ENCODE peak calls at places on chromosome 9, in nine cellular contexts. One of them, this sample, is unnamed.

GRCh38 chr9:104025109-104025508 is 69.0 kb upstream of the SMC2 start:
- DNase-seq in nephron progenitor cell: no peak
- DNase-seq in heart left ventricle: no peak
- DNase-seq in A549: no peak
- DNase-seq in AG10803: no peak
- DNase-seq in endothelial cell of umbilical vein: no peak
- DNase-seq in Calu3: no peak
- DNase-seq in epithelial cell of esophagus: peak; percentile 74
- DNase-seq in AG09309: no peak
- DNase-seq in this sample: no peak

GRCh38 chr9:34185778-34186551 is 7.1 kb downstream of the UBAP1 start:
- DNase-seq in nephron progenitor cell: no peak
- DNase-seq in heart left ventricle: peak; percentile 52
- DNase-seq in A549: peak; percentile 76
- DNase-seq in AG10803: peak; percentile 97
- DNase-seq in endothelial cell of umbilical vein: peak; percentile 92
- DNase-seq in Calu3: peak; percentile 36
- DNase-seq in epithelial cell of esophagus: peak; percentile 99
- DNase-seq in AG09309: peak; percentile 92
- DNase-seq in this sample: no peak

GRCh38 chr9:110058304-110058953 is 149.5 kb downstream of the C9orf152 start:
- DNase-seq in nephron progenitor cell: peak; percentile 33
- DNase-seq in heart left ventricle: no peak
- DNase-seq in A549: peak; percentile 62
- DNase-seq in AG10803: peak; percentile 35
- DNase-seq in endothelial cell of umbilical vein: peak; percentile 82
- DNase-seq in Calu3: peak; percentile 63
- DNase-seq in epithelial cell of esophagus: peak; percentile 76
- DNase-seq in AG09309: no peak
- DNase-seq in this sample: peak; percentile 24

GRCh38 chr9:86322973-86323644 is 31.1 kb downstream of the TUT7 start:
- DNase-seq in nephron progenitor cell: no peak
- DNase-seq in heart left ventricle: no peak
- DNase-seq in A549: no peak
- DNase-seq in AG10803: peak; percentile 90
- DNase-seq in endothelial cell of umbilical vein: peak; percentile 75
- DNase-seq in Calu3: no peak
- DNase-seq in epithelial cell of esophagus: peak; percentile 14
- DNase-seq in AG09309: peak; percentile 57
- DNase-seq in this sample: no peak

GRCh38 chr9:20125721-20126120 is 336.9 kb upstream of the SLC24A2 start:
- DNase-seq in nephron progenitor cell: no peak
- DNase-seq in heart left ventricle: no peak
- DNase-seq in A549: no peak
- DNase-seq in AG10803: no peak
- DNase-seq in endothelial cell of umbilical vein: no peak
- DNase-seq in Calu3: no peak
- DNase-seq in epithelial cell of esophagus: no peak
- DNase-seq in AG09309: no peak
- DNase-seq in this sample: no peak

GRCh38 chr9:97570899-97571298 is 62.3 kb downstream of the TSTD2 start:
- DNase-seq in nephron progenitor cell: no peak
- DNase-seq in heart left ventricle: peak; percentile 93
- DNase-seq in A549: no peak
- DNase-seq in AG10803: peak; percentile 3
- DNase-seq in endothelial cell of umbilical vein: no peak
- DNase-seq in Calu3: no peak
- DNase-seq in epithelial cell of esophagus: no peak
- DNase-seq in AG09309: no peak
- DNase-seq in this sample: no peak

GRCh38 chr9:128788445-128788844 is 1.4 kb downstream of the TBC1D13 start:
- DNase-seq in nephron progenitor cell: no peak
- DNase-seq in heart left ventricle: no peak
- DNase-seq in A549: no peak
- DNase-seq in AG10803: no peak
- DNase-seq in endothelial cell of umbilical vein: no peak
- DNase-seq in Calu3: no peak
- DNase-seq in epithelial cell of esophagus: no peak
- DNase-seq in AG09309: no peak
- DNase-seq in this sample: no peak

GRCh38 chr9:104774831-104775573 is 11.1 kb downstream of the NIPSNAP3B start:
- DNase-seq in nephron progenitor cell: no peak
- DNase-seq in heart left ventricle: no peak
- DNase-seq in A549: no peak
- DNase-seq in AG10803: no peak
- DNase-seq in endothelial cell of umbilical vein: no peak
- DNase-seq in Calu3: no peak
- DNase-seq in epithelial cell of esophagus: no peak
- DNase-seq in AG09309: no peak
- DNase-seq in this sample: no peak

GRCh38 chr9:27151693-27152397 is 42.8 kb downstream of the TEK start:
- DNase-seq in nephron progenitor cell: no peak
- DNase-seq in heart left ventricle: no peak
- DNase-seq in A549: no peak
- DNase-seq in AG10803: peak; percentile 86
- DNase-seq in endothelial cell of umbilical vein: peak; percentile 75
- DNase-seq in Calu3: no peak
- DNase-seq in epithelial cell of esophagus: peak; percentile 82
- DNase-seq in AG09309: peak; percentile 8
- DNase-seq in this sample: no peak

GRCh38 chr9:121770415-121771273 is 119.2 kb downstream of the DAB2IP start:
- DNase-seq in nephron progenitor cell: no peak
- DNase-seq in heart left ventricle: peak; percentile 18
- DNase-seq in A549: no peak
- DNase-seq in AG10803: peak; percentile 76
- DNase-seq in endothelial cell of umbilical vein: peak; percentile 80
- DNase-seq in Calu3: no peak
- DNase-seq in epithelial cell of esophagus: peak; percentile 27
- DNase-seq in AG09309: peak; percentile 16
- DNase-seq in this sample: no peak

GRCh38 chr9:116002624-116003023 is 151.0 kb upstream of the PAPPA start:
- DNase-seq in nephron progenitor cell: no peak
- DNase-seq in heart left ventricle: no peak
- DNase-seq in A549: no peak
- DNase-seq in AG10803: peak; percentile 62
- DNase-seq in endothelial cell of umbilical vein: no peak
- DNase-seq in Calu3: no peak
- DNase-seq in epithelial cell of esophagus: peak; percentile 88
- DNase-seq in AG09309: no peak
- DNase-seq in this sample: no peak

GRCh38 chr9:111900081-111900805 is 3.6 kb downstream of the UGCG start:
- DNase-seq in nephron progenitor cell: no peak
- DNase-seq in heart left ventricle: no peak
- DNase-seq in A549: no peak
- DNase-seq in AG10803: peak; percentile 39
- DNase-seq in endothelial cell of umbilical vein: no peak
- DNase-seq in Calu3: no peak
- DNase-seq in epithelial cell of esophagus: no peak
- DNase-seq in AG09309: no peak
- DNase-seq in this sample: no peak

GRCh38 chr9:9412241-9412640 is 1200.6 kb downstream of the PTPRD start:
- DNase-seq in nephron progenitor cell: no peak
- DNase-seq in heart left ventricle: no peak
- DNase-seq in A549: no peak
- DNase-seq in AG10803: no peak
- DNase-seq in endothelial cell of umbilical vein: no peak
- DNase-seq in Calu3: no peak
- DNase-seq in epithelial cell of esophagus: no peak
- DNase-seq in AG09309: no peak
- DNase-seq in this sample: no peak

GRCh38 chr9:92140074-92140753 is 25.0 kb upstream of the SPTLC1 start:
- DNase-seq in nephron progenitor cell: peak; percentile 92
- DNase-seq in heart left ventricle: peak; percentile 73
- DNase-seq in A549: peak; percentile 73
- DNase-seq in AG10803: peak; percentile 64
- DNase-seq in endothelial cell of umbilical vein: peak; percentile 72
- DNase-seq in Calu3: peak; percentile 78
- DNase-seq in epithelial cell of esophagus: peak; percentile 65
- DNase-seq in AG09309: no peak
- DNase-seq in this sample: peak; percentile 90

GRCh38 chr9:123059472-123060220 is 26.2 kb downstream of the GPR21 start:
- DNase-seq in nephron progenitor cell: no peak
- DNase-seq in heart left ventricle: no peak
- DNase-seq in A549: no peak
- DNase-seq in AG10803: no peak
- DNase-seq in endothelial cell of umbilical vein: no peak
- DNase-seq in Calu3: no peak
- DNase-seq in epithelial cell of esophagus: peak; percentile 53
- DNase-seq in AG09309: no peak
- DNase-seq in this sample: no peak

GRCh38 chr9:27442464-27442863 is 81.6 kb upstream of the IFNK start:
- DNase-seq in nephron progenitor cell: no peak
- DNase-seq in heart left ventricle: no peak
- DNase-seq in A549: no peak
- DNase-seq in AG10803: peak; percentile 14
- DNase-seq in endothelial cell of umbilical vein: no peak
- DNase-seq in Calu3: no peak
- DNase-seq in epithelial cell of esophagus: no peak
- DNase-seq in AG09309: no peak
- DNase-seq in this sample: no peak

GRCh38 chr9:114273461-114273881 is 49.4 kb upstream of the ORM1 start:
- DNase-seq in nephron progenitor cell: no peak
- DNase-seq in heart left ventricle: no peak
- DNase-seq in A549: no peak
- DNase-seq in AG10803: no peak
- DNase-seq in endothelial cell of umbilical vein: no peak
- DNase-seq in Calu3: no peak
- DNase-seq in epithelial cell of esophagus: peak; percentile 89
- DNase-seq in AG09309: no peak
- DNase-seq in this sample: no peak

GRCh38 chr9:114272739-114273431 is 50.0 kb upstream of the ORM1 start:
- DNase-seq in nephron progenitor cell: no peak
- DNase-seq in heart left ventricle: no peak
- DNase-seq in A549: no peak
- DNase-seq in AG10803: no peak
- DNase-seq in endothelial cell of umbilical vein: no peak
- DNase-seq in Calu3: no peak
- DNase-seq in epithelial cell of esophagus: peak; percentile 37
- DNase-seq in AG09309: no peak
- DNase-seq in this sample: no peak

GRCh38 chr9:114274217-114274616 is 48.7 kb upstream of the ORM1 start:
- DNase-seq in nephron progenitor cell: no peak
- DNase-seq in heart left ventricle: no peak
- DNase-seq in A549: no peak
- DNase-seq in AG10803: no peak
- DNase-seq in endothelial cell of umbilical vein: no peak
- DNase-seq in Calu3: no peak
- DNase-seq in epithelial cell of esophagus: no peak
- DNase-seq in AG09309: no peak
- DNase-seq in this sample: no peak

GRCh38 chr9:114270120-114270975 is 52.5 kb upstream of the ORM1 start:
- DNase-seq in nephron progenitor cell: no peak
- DNase-seq in heart left ventricle: no peak
- DNase-seq in A549: no peak
- DNase-seq in AG10803: no peak
- DNase-seq in endothelial cell of umbilical vein: no peak
- DNase-seq in Calu3: no peak
- DNase-seq in epithelial cell of esophagus: no peak
- DNase-seq in AG09309: no peak
- DNase-seq in this sample: no peak

GRCh38 chr9:114271556-114272510 is 51.1 kb upstream of the ORM1 start:
- DNase-seq in nephron progenitor cell: peak; percentile 35
- DNase-seq in heart left ventricle: peak; percentile 68
- DNase-seq in A549: no peak
- DNase-seq in AG10803: peak; percentile 70
- DNase-seq in endothelial cell of umbilical vein: peak; percentile 58
- DNase-seq in Calu3: peak; percentile 57
- DNase-seq in epithelial cell of esophagus: peak; percentile 67
- DNase-seq in AG09309: no peak
- DNase-seq in this sample: no peak
- TF ChIP-seq CTCF in nephron progenitor cell: no peak
- TF ChIP-seq CTCF in heart left ventricle: peak; percentile 49
- TF ChIP-seq CTCF in A549: peak; percentile 41
- TF ChIP-seq CTCF in AG10803: peak; percentile 48
- TF ChIP-seq CTCF in endothelial cell of umbilical vein: peak; percentile 75
- TF ChIP-seq CTCF in Calu3: no peak
- TF ChIP-seq CTCF in epithelial cell of esophagus: peak; percentile 44
- TF ChIP-seq CTCF in AG09309: peak; percentile 35
- TF ChIP-seq CTCF in this sample: peak; percentile 36

DNA sequence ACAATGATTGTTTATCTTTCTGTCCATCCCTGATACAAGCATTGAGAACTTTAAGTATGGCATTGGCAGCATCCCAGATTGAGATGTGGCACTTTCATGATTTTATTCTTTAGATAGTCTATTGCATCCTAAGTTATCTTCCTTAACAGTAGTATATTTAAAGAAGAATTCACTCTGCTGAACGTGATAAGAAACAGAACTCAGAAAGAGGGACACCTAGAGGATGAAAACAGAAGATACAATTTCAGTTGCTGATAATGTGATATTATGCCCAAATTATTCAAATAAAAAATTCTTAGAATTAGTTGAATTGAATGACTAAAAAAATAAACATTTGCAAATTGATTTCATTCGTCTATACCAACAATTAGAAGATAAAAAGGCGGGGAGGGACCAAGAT is 218.1 kb upstream of the DMRTA1 start:
- DNase-seq in nephron progenitor cell: no peak
- DNase-seq in heart left ventricle: no peak
- DNase-seq in A549: no peak
- DNase-seq in AG10803: peak; percentile 21
- DNase-seq in endothelial cell of umbilical vein: peak; percentile 31
- DNase-seq in Calu3: no peak
- DNase-seq in epithelial cell of esophagus: peak; percentile 28
- DNase-seq in AG09309: no peak
- DNase-seq in this sample: no peak
- TF ChIP-seq CTCF in nephron progenitor cell: no peak
- TF ChIP-seq CTCF in heart left ventricle: no peak
- TF ChIP-seq CTCF in A549: no peak
- TF ChIP-seq CTCF in AG10803: peak; percentile 55
- TF ChIP-seq CTCF in endothelial cell of umbilical vein: peak; percentile 5
- TF ChIP-seq CTCF in Calu3: no peak
- TF ChIP-seq CTCF in epithelial cell of esophagus: peak; percentile 17
- TF ChIP-seq CTCF in AG09309: peak; percentile 33
- TF ChIP-seq CTCF in this sample: no peak

DNA sequence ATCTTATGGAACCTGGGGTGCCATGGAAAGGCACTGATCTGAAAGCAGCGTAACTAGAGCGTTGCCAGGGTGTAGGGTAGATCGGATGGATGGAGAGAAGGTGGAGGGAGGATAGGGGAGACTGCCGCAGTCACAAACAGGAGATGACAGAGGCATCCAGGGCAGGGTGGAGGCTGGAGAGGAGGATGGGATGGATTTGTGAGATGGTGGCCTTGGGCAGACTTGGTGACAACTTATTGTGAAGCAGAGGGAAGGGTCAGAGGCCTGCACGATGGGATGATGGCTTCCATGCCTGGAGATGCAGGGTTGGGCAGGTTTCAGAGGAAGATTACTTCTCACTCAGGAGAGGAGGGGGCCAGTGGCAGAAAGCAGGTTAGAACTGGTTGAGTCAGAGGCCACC is 2.4 kb downstream of the GLIPR2 start:
- DNase-seq in nephron progenitor cell: no peak
- DNase-seq in heart left ventricle: no peak
- DNase-seq in A549: no peak
- DNase-seq in AG10803: no peak
- DNase-seq in endothelial cell of umbilical vein: no peak
- DNase-seq in Calu3: no peak
- DNase-seq in epithelial cell of esophagus: no peak
- DNase-seq in AG09309: no peak
- DNase-seq in this sample: no peak
- TF ChIP-seq CTCF in nephron progenitor cell: no peak
- TF ChIP-seq CTCF in heart left ventricle: no peak
- TF ChIP-seq CTCF in A549: no peak
- TF ChIP-seq CTCF in AG10803: no peak
- TF ChIP-seq CTCF in endothelial cell of umbilical vein: no peak
- TF ChIP-seq CTCF in Calu3: no peak
- TF ChIP-seq CTCF in epithelial cell of esophagus: no peak
- TF ChIP-seq CTCF in AG09309: no peak
- TF ChIP-seq CTCF in this sample: no peak

GRCh38 chr9:83538172-83538889 is at the start of gene FRMD3:
- DNase-seq in nephron progenitor cell: peak; percentile 87
- DNase-seq in heart left ventricle: peak; percentile 93
- DNase-seq in A549: peak; percentile 78
- DNase-seq in AG10803: peak; percentile 84
- DNase-seq in endothelial cell of umbilical vein: peak; percentile 66
- DNase-seq in Calu3: peak; percentile 86
- DNase-seq in epithelial cell of esophagus: peak; percentile 52
- DNase-seq in AG09309: peak; percentile 3
- DNase-seq in this sample: peak; percentile 78
- TF ChIP-seq CTCF in nephron progenitor cell: peak; percentile 73
- TF ChIP-seq CTCF in heart left ventricle: peak; percentile 86
- TF ChIP-seq CTCF in A549: peak; percentile 60
- TF ChIP-seq CTCF in AG10803: peak; percentile 72
- TF ChIP-seq CTCF in endothelial cell of umbilical vein: peak; percentile 79
- TF ChIP-seq CTCF in Calu3: no peak
- TF ChIP-seq CTCF in epithelial cell of esophagus: peak; percentile 40
- TF ChIP-seq CTCF in AG09309: peak; percentile 75
- TF ChIP-seq CTCF in this sample: peak; percentile 76